ENCODE peak calls at places on chromosomes 7 and 10, in seven cellular contexts. C, H, Z, Y, M, G and N are unnamed samples.

GRCh38 chr7:34165927-34166550 is 260.7 kb downstream of the BMPER start:
- DNase-seq in M (no peak), G (no peak), C (peak; percentile 60), H (no peak), Y (no peak), Z (no peak), N (peak; percentile 30)

GRCh38 chr10:117004238-117004626 is 755 bp downstream of the SHTN1 start:
- DNase-seq in M (no peak), C (peak; percentile 2), Y (no peak), G (no peak), Z (no peak), H (no peak), N (no peak)

GRCh38 chr7:102425639-102426267 is 7.6 kb upstream of the ORAI2 start:
- DNase-seq in H (peak; percentile 35), C (no peak), Y (peak; percentile 83), M (peak; percentile 69), Z (no peak), G (no peak), N (no peak)

GRCh38 chr10:103936022-103936421 is 18.0 kb upstream of the STN1 start:
- DNase-seq in C (no peak), G (no peak), M (peak; percentile 31), Z (no peak), H (no peak), Y (no peak), N (no peak)

GRCh38 chr10:45179716-45180115 is 135.7 kb downstream of the OR13A1 start:
- DNase-seq in H (no peak), M (no peak), Z (no peak), C (peak; percentile 6), G (no peak), Y (no peak), N (no peak)

GRCh38 chr10:17220652-17221100 is 7.4 kb upstream of the VIM start:
- DNase-seq in Z (no peak), G (no peak), Y (no peak), M (no peak), H (peak; percentile 30), C (peak; percentile 28), N (no peak)

GRCh38 chr10:102208311-102209035 is 17.6 kb upstream of the ELOVL3 start:
- DNase-seq in Y (no peak), H (no peak), Z (no peak), M (no peak), C (peak; percentile 52), G (no peak), N (no peak)

GRCh38 chr7:117094457-117094856 is 141.2 kb downstream of the ST7 start:
- DNase-seq in C (no peak), Z (no peak), Y (no peak), M (no peak), G (no peak), H (no peak), N (no peak)

GRCh38 chr10:75910032-75910431 is 478.6 kb downstream of the LRMDA start:
- DNase-seq in G (no peak), M (no peak), C (peak; percentile 24), H (no peak), Y (no peak), Z (no peak), N (no peak)

GRCh38 chr10:110008518-110009339 is 945 bp downstream of the ADD3 start:
- DNase-seq in H (peak; percentile 68), Z (no peak), C (no peak), G (peak; percentile 43), Y (peak; percentile 61), M (peak; percentile 69), N (peak; percentile 17)

GRCh38 chr7:128035712-128036111 is 4.5 kb upstream of the LRRC4 start:
- DNase-seq in H (no peak), G (no peak), C (no peak), Y (no peak), M (no peak), Z (no peak), N (no peak)

GRCh38 chr10:30970760-30971460 is 60.8 kb downstream of the ZNF438 start:
- DNase-seq in H (no peak), Z (no peak), C (peak; percentile 31), M (peak; percentile 32), G (no peak), Y (no peak), N (no peak)

DNA sequence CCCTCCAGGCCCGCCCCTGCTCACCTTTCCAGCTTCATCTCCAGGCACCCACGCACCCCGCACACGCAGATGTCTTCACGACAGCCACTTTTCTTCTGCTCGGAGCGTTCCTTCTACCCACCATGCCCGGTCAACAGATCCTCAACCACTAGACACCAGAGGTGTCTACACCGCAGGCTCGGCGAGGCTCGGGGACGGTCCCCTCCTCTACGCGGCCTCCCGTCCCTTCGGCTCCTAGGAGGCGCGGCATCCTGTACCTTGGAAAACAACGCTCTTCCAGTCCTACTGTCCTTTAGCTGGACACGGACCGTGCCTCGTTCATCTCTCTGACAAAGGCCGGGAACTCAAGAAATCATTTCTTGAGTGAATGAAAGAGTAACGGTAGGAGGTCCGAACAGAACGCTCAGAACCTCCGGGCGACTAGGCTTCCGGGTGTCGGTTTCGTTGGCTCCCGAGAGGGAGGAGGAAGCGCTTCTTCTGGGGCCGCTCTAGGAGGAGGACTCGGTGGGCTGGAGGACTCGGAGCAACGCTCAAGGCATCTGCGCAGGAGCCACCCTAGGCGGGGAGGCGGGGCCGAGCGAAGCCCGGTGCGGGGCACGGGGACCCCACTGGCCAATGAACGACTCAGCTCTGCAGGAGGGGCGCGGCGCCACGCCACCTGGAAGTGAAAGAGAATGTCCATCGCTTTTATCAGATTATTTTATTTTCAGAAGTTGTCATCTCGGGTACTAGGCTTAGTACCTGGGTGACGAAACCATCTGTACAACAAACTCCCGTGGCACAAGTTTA is 7.2 kb upstream of the FIS1 start:
- DNase-seq in G (peak; percentile 94), C (peak; percentile 98), Y (peak; percentile 99), Z (peak; percentile 94), H (peak; percentile 99), M (peak; percentile 99), N (peak; percentile 97)
- TF ChIP-seq POLR2A in G (peak; percentile 17), C (peak; percentile 87), Y (peak; percentile 78), Z (peak; percentile 12), H (no peak), M (peak; percentile 47), N (peak; percentile 60)

GRCh38 chr7:130900471-130901076 is 166.6 kb upstream of the KLF14 start:
- DNase-seq in M (no peak), C (no peak), Z (no peak), H (no peak), G (no peak), Y (no peak), N (no peak)

GRCh38 chr7:130899071-130899451 is 165.1 kb upstream of the KLF14 start:
- DNase-seq in Z (no peak), Y (no peak), C (no peak), H (no peak), G (no peak), M (no peak), N (no peak)

GRCh38 chr7:130897515-130898419 is 163.8 kb upstream of the KLF14 start:
- DNase-seq in M (no peak), Z (no peak), H (peak; percentile 98), G (no peak), C (no peak), Y (no peak), N (no peak)

GRCh38 chr7:130901209-130901783 is 167.3 kb upstream of the KLF14 start:
- DNase-seq in Z (no peak), G (peak; percentile 62), Y (peak; percentile 71), H (peak; percentile 97), C (peak; percentile 97), M (peak; percentile 79), N (no peak)

GRCh38 chr7:130899638-130900401 is 165.8 kb upstream of the KLF14 start:
- DNase-seq in M (no peak), G (no peak), C (no peak), Y (peak; percentile 83), Z (no peak), H (peak; percentile 62), N (no peak)
- TF ChIP-seq POLR2A in M (no peak), G (no peak), C (peak; percentile 71), Y (peak; percentile 42), Z (no peak), H (no peak), N (no peak)

DNA sequence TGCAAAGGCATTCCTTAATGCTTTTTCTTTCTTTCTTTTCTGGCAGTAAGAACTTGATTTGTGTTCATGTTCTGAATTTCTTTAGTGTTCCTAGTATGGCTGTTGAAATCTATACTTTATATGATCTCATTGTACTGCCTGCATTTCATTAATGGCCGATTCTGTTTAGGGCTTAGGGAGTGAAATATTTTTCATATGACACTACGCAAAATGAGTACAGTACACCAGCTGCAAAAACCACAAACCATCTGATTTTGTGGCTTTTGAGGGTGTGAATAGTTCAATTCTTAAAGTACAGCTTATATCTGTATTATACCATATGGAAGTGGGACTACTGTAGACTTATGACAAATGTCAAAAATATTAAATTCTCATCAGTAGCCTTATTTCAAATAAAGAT is 69.1 kb upstream of the FOXP2 start:
- DNase-seq in G (no peak), H (no peak), Z (no peak), C (peak; percentile 33), Y (no peak), M (no peak), N (no peak)
- TF ChIP-seq POLR2A in G (no peak), H (no peak), Z (no peak), C (no peak), Y (no peak), M (no peak), N (no peak)

GRCh38 chr10:122085423-122085911 is 96.5 kb downstream of the TACC2 start:
- DNase-seq in M (no peak), Z (no peak), Y (no peak), G (no peak), C (no peak), H (no peak), N (no peak)
- TF ChIP-seq POLR2A in M (no peak), Z (no peak), Y (no peak), G (no peak), C (no peak), H (no peak), N (no peak)

GRCh38 chr7:11716185-11716584 is 115.8 kb downstream of the THSD7A start:
- DNase-seq in H (peak; percentile 31), Y (peak; percentile 8), G (no peak), Z (no peak), C (no peak), M (no peak), N (no peak)
- TF ChIP-seq POLR2A in H (no peak), Y (no peak), G (no peak), Z (no peak), C (no peak), M (no peak), N (no peak)

DNA sequence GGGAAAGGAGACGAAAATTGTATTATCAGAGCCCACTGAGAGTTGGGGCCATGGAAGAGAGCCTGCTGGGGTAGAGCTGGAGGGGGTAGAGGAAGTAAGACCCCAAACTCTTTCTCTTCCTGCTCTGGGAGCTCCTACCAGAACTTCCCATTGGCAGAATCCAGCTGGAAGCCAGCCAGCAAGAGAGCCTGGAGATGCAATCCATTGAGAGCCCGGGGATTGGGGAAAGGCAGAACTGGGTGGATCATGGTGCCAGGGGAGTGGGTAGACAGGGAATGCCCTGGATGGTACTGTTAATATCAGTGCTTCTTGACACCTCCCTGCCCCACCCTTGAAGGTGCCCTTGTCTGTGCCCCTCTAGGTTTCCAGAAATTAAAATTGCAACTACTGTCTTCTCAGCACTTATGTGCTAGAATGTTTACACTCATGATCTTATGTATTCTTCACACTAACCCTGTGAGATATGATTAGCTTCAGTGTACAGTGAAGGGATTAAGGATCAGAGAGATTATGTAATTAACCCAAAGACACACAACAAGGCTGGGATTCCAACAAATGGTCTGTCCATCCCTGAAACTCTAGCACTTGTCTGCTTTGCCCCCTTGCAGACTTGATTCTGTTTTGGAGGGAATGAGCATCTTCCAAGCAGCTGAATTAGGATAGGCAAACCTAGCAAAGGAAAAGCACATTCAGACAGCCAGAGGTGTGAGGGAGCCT is 154.1 kb downstream of the C10orf105 start:
- DNase-seq in M (no peak), G (no peak), H (no peak), Z (no peak), Y (no peak), C (no peak), N (no peak)
- TF ChIP-seq POLR2A in M (no peak), G (no peak), H (no peak), Z (no peak), Y (no peak), C (no peak), N (no peak)

GRCh38 chr10:97321032-97321806 is 2.1 kb downstream of the FRAT1 start:
- DNase-seq in Z (peak; percentile 17), C (no peak), H (peak; percentile 23), M (peak; percentile 69), G (no peak), Y (peak; percentile 49), N (no peak)
- TF ChIP-seq POLR2A in Z (no peak), C (no peak), H (no peak), M (no peak), G (no peak), Y (peak; percentile 32), N (no peak)